ENCODE peak calls at places on chromosomes 12 and 14, in four cellular contexts. O, Q, J and U are unnamed samples.

GRCh38 chr12:14403711-14404164 is 38.3 kb downstream of the ATF7IP start:
- DNase-seq in O (no peak), J (no peak), Q (peak), U (no peak)

GRCh38 chr12:115205755-115206308 is 521.9 kb upstream of the TBX3 start:
- DNase-seq in J (no peak), O (no peak), Q (no peak), U (no peak)

GRCh38 chr12:75944097-75944904 is 87.3 kb downstream of the PHLDA1 start:
- DNase-seq in J (peak), O (no peak), Q (peak), U (peak)

GRCh38 chr12:93776581-93777018 is 99.4 kb downstream of the CRADD start:
- DNase-seq in J (no peak), Q (no peak), O (no peak), U (no peak)

GRCh38 chr12:122054842-122055544 is 23.6 kb upstream of the MLXIP start:
- DNase-seq in Q (no peak), J (no peak), O (no peak), U (no peak)

GRCh38 chr12:79559591-79559990 is 131.2 kb downstream of the PAWR start:
- DNase-seq in J (no peak), Q (no peak), O (no peak), U (no peak)

GRCh38 chr14:56199976-56200577 is 81.9 kb downstream of the PELI2 start:
- DNase-seq in O (no peak), Q (no peak), J (no peak), U (no peak)

GRCh38 chr12:11171953-11172675 is 1.1 kb downstream of the SMIM10L1 start:
- DNase-seq in J (no peak), O (peak), Q (no peak), U (no peak)

GRCh38 chr12:118625050-118625675 is 248.8 kb downstream of the SUDS3 start:
- DNase-seq in J (no peak), Q (no peak), O (no peak), U (no peak)

GRCh38 chr12:96416033-96416790 is 16.0 kb upstream of the CDK17 start:
- DNase-seq in J (no peak), Q (no peak), O (no peak), U (peak)

GRCh38 chr14:35740215-35740614 is 68.9 kb downstream of the RALGAPA1 start:
- DNase-seq in J (no peak), O (no peak), Q (no peak), U (no peak)

GRCh38 chr12:94545937-94546771 is 86.5 kb upstream of the CEP83 start:
- DNase-seq in Q (peak), J (peak), O (peak), U (no peak)

GRCh38 chr14:89432226-89432625 is 15.2 kb upstream of the FOXN3 start:
- DNase-seq in O (no peak), Q (no peak), J (no peak), U (no peak)

GRCh38 chr12:20212036-20212435 is 156.3 kb upstream of the PDE3A start:
- DNase-seq in O (no peak), J (no peak), Q (no peak), U (no peak)

GRCh38 chr14:71662291-71662790 is 269.9 kb upstream of the RGS6 start:
- DNase-seq in O (no peak), J (no peak), Q (no peak), U (no peak)

GRCh38 chr14:71654810-71655209 is 277.4 kb upstream of the RGS6 start:
- DNase-seq in J (no peak), Q (no peak), O (no peak), U (no peak)

GRCh38 chr14:71659165-71659564 is 273.1 kb upstream of the RGS6 start:
- DNase-seq in Q (no peak), J (no peak), O (no peak), U (no peak)

GRCh38 chr14:71661441-71661840 is 270.8 kb upstream of the RGS6 start:
- DNase-seq in J (no peak), Q (no peak), O (no peak), U (no peak)

DNA sequence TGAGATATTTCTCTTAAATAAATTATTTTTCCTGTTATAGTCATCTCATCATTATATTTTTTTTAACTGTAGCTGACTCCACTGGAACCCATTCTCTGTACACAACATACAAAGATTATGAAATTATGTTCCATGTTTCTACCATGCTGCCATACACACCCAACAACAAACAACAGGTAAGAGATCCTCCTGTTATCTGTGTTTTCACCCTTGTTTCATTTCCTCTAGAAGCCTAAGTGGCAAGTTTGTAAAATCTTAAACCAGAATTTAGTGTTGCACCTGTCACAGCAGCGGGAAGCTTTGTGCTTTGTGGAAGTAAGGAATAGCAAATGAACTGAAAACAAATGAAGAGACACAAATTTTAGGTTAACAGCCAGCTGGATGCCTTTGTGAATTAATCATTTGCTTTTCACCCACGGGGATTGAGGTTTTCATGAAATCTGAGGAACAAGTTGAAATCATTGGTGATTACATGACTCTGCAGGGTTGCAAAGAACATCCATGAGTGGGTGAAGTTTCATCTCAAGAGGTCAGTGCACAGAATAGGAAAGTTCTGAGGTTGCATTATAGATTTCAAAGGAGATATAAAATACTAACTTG is 273.9 kb upstream of the RGS6 start:
- DNase-seq in O (no peak), J (no peak), Q (no peak), U (no peak)
- H3K27ac ChIP-seq in O (no peak), J (no peak), Q (no peak), U (peak)

DNA sequence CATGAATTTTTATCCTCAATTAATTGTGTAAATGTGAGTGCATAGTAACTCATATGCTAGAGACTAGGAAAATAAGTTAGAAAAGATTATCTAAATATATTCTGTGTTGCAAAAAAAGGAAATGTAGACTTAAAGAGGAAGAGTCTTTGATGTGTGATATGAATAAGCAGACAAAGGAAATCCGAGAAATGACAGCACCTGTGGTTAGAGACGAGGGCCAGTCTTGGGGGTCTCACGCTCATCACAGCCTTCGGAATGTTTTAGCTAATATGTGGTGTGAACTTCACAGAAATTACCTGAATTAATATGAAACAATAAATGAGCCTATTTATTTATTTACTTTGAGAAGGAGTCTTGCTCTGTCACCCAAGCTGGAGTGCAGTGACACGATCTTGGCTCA is 11.6 kb downstream of the ATP6V0A2 start:
- DNase-seq in J (no peak), Q (no peak), O (no peak), U (no peak)
- H3K27ac ChIP-seq in J (no peak), Q (no peak), O (no peak), U (no peak)

GRCh38 chr14:40232302-40232701 is 800.1 kb upstream of the FBXO33 start:
- DNase-seq in Q (no peak), O (no peak), J (no peak), U (no peak)
- H3K27ac ChIP-seq in Q (no peak), O (no peak), J (no peak), U (no peak)

GRCh38 chr14:106490442-106490841 is 964.1 kb downstream of the TMEM121 start:
- DNase-seq in O (no peak), J (no peak), Q (peak), U (no peak)

GRCh38 chr14:106488293-106488692 is 961.9 kb downstream of the TMEM121 start:
- DNase-seq in Q (no peak), O (no peak), J (no peak), U (no peak)

GRCh38 chr14:106489112-106489881 is 962.9 kb downstream of the TMEM121 start:
- DNase-seq in Q (no peak), O (no peak), J (no peak), U (no peak)

GRCh38 chr14:106493962-106494823 is 967.8 kb downstream of the TMEM121 start:
- DNase-seq in O (no peak), Q (no peak), J (no peak), U (no peak)

GRCh38 chr14:106491851-106492250 is 965.5 kb downstream of the TMEM121 start:
- DNase-seq in Q (peak), J (no peak), O (no peak), U (no peak)
- H3K27ac ChIP-seq in Q (no peak), J (no peak), O (no peak), U (no peak)

GRCh38 chr14:23639891-23640523 is 3.8 kb downstream of the DHRS2 start:
- DNase-seq in Q (no peak), O (no peak), J (no peak), U (no peak)
- H3K27ac ChIP-seq in Q (no peak), O (no peak), J (no peak), U (no peak)

DNA sequence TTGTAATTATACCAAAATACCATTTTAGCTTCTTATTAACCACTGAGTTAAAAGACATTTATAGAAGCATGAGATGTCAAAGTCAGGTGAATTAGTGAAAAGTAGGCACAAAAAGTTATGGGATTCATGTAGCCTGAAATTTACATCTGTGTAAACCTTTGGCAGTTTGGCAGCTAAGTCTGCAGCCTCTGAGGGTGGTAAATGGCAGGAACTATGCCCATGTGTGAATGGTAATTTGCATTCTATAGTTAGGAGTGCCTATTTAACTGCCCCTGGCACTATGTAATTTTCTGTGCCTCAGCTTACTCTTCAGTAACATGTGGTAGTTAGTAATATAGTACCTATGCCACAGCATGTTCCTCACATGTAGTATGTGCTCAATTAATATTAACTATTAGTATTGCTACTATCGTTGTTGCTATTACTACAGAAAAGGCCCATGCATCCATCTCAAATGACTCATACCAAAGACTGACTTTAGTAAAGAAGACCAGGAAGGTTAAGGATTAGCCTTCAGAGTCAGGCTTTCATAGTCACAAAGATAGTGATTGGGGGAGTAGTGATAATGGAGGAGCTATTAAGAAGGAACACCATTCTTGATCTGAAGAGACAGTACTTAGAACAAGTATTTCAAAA is 258.7 kb upstream of the BTG1 start:
- DNase-seq in J (no peak), Q (no peak), O (no peak), U (no peak)
- H3K27ac ChIP-seq in J (no peak), Q (no peak), O (no peak), U (no peak)

DNA sequence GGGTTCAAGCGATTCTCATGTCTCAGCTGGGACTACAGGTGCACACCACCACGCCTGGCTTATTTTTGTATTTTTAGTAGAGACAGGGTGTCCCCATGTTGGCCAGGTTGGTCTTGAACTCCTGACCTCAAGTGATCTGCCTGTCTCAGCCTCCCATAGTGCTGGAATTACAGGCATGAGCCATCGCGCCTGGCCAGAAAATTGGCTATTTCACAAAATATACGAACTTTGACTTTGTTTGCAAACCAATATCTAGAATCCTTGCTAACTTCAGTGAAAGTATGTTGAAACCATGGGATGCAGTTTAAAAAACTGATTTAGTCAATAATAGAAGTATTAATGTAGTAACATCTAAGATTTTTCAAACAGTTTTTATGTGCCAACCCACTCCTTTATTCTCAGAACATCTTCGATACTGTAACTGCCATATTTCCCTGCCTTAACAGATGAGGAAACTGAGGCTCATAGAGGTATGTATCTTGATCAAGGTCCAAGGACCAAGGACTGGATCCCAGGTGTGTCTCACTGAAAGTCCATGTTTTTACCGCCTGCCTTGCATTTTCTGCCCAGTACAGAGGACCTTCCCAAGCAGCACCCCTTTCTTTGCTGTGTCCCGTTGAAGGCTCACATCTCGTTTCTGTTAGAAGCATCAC is 54.5 kb downstream of the SMOC1 start:
- DNase-seq in J (no peak), Q (no peak), O (no peak), U (no peak)
- H3K27ac ChIP-seq in J (no peak), Q (no peak), O (peak), U (no peak)